ENCODE peak calls at places on chromosomes 3 and 15, in six cellular contexts. J is A549, A is suprapubic skin, P is transverse colon, Q is stomach, M is K562. R is an unnamed sample.

GRCh38 chr3:194738254-194739093 is 52.8 kb downstream of the FAM43A start:
- DNase-seq in P (no peak), Q (no peak), J (no peak), M (no peak), A (no peak), R (no peak)

GRCh38 chr3:143443851-143444331 is 324.3 kb downstream of the CHST2 start:
- DNase-seq in P (peak; percentile 70), M (peak; percentile 19), A (no peak), J (peak; percentile 80), Q (peak; percentile 47), R (peak; percentile 68)

GRCh38 chr3:127420825-127421224 is 133.0 kb upstream of the PRR20G start:
- DNase-seq in M (no peak), J (no peak), P (no peak), Q (no peak), A (peak; percentile 68), R (no peak)

GRCh38 chr3:138351151-138351550 is 2.8 kb downstream of the MRAS start:
- DNase-seq in M (no peak), P (no peak), Q (no peak), A (no peak), J (no peak), R (no peak)

GRCh38 chr15:80990955-80991354 is 1.3 kb upstream of the MESD start:
- DNase-seq in A (no peak), P (no peak), M (no peak), Q (no peak), J (no peak), R (no peak)

GRCh38 chr3:138712086-138712485 is 103.5 kb downstream of the FAIM start:
- DNase-seq in P (no peak), Q (no peak), M (no peak), A (no peak), J (no peak), R (no peak)

GRCh38 chr3:42117175-42118008 is 26.2 kb downstream of the TRAK1 start:
- DNase-seq in A (peak; percentile 67), Q (peak; percentile 68), J (peak; percentile 28), M (no peak), P (peak; percentile 42), R (no peak)

GRCh38 chr3:124107074-124107473 is 115.2 kb upstream of the ROPN1 start:
- DNase-seq in A (no peak), J (no peak), P (no peak), Q (no peak), M (no peak), R (no peak)

GRCh38 chr3:128274837-128275236 is 121.6 kb downstream of the EEFSEC start:
- DNase-seq in P (no peak), A (no peak), Q (no peak), J (no peak), M (no peak), R (no peak)

GRCh38 chr3:156727519-156728205 is 53.3 kb downstream of the TIPARP start:
- DNase-seq in Q (no peak), P (no peak), M (no peak), A (no peak), J (no peak), R (no peak)

DNA sequence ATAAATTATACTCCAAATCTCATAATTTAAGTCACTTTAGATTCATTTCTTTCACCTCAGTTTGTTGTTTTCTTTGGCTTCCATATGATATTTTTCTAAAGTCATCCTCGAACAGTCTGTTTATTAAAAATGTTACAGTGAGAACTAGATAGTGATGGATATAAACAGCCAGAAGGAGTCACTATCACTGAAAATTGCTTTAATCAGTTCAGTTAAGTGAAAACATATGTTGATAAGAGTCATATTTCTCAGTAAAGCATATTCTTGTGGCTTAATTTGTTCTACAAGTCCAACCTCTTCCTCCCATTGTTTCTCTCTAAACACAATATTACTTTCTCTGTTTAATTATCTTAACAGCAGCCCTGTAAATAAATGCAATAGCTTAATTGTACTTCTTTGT is 427.5 kb upstream of the ALCAM start:
- DNase-seq in P (no peak), M (no peak), J (no peak), Q (no peak), A (no peak), R (no peak)
- TF ChIP-seq EP300 in P (no peak), M (no peak), J (no peak), Q (no peak), A (no peak), R (no peak)

GRCh38 chr3:187041362-187042061 is 97.8 kb downstream of the RPL39L start:
- DNase-seq in A (no peak), P (no peak), Q (no peak), M (peak; percentile 27), J (no peak), R (no peak)

GRCh38 chr3:187040637-187041361 is 98.5 kb downstream of the RPL39L start:
- DNase-seq in Q (no peak), J (no peak), M (no peak), A (no peak), P (no peak), R (no peak)

GRCh38 chr3:187036394-187036793 is 102.9 kb downstream of the RPL39L start:
- DNase-seq in A (no peak), P (no peak), J (no peak), M (no peak), Q (no peak), R (no peak)

GRCh38 chr3:187039723-187040414 is 99.4 kb downstream of the RPL39L start:
- DNase-seq in A (no peak), P (peak; percentile 63), Q (no peak), J (no peak), M (no peak), R (no peak)

GRCh38 chr3:187039100-187039722 is 100.1 kb downstream of the RPL39L start:
- DNase-seq in M (no peak), J (no peak), A (no peak), P (no peak), Q (no peak), R (no peak)
- H3K27ac ChIP-seq in M (peak overlapping the region; percentile 22), J (no peak overlapping the region), A (no peak overlapping the region), P (peak overlapping the region; percentile 62), Q (peak overlapping the region; percentile 67), R (no peak overlapping the region)

GRCh38 chr3:50161320-50161719 is 6.2 kb downstream of the SEMA3F start:
- DNase-seq in J (no peak), A (no peak), P (peak; percentile 84), M (no peak), Q (peak; percentile 85), R (no peak)

GRCh38 chr3:50158747-50159146 is 3.6 kb downstream of the SEMA3F start:
- DNase-seq in A (no peak), J (no peak), P (no peak), Q (no peak), M (no peak), R (no peak)

GRCh38 chr3:50157821-50158556 is 2.9 kb downstream of the SEMA3F start:
- DNase-seq in M (peak; percentile 35), J (no peak), A (no peak), Q (no peak), P (no peak), R (no peak)

GRCh38 chr3:50162034-50162883 is 7.1 kb downstream of the SEMA3F start:
- DNase-seq in A (no peak), Q (no peak), P (no peak), M (no peak), J (no peak), R (no peak)

DNA sequence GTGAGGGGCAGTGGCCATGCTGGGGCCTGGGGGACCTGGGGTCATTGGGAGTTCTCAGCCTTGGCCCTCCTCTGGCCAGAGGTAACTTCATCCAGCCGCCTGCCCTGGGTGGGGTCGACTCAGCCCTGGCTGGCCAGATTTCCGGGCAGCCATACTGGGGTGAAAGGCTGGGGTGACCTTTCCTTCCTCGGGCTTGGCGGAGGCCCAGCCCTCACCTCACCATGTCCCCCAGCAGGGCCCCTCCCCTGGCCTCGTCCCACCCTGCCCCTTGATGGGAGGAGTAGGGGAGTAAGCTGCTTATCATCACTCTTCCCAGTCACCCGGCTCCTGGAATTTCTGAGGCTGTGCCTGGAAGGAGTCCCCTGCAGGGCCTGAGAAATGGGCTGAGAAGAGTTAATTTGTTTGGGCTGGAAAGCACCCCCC is 5.4 kb downstream of the SEMA3F start:
- DNase-seq in P (no peak), A (no peak), J (no peak), Q (peak; percentile 47), M (peak; percentile 59), R (no peak)
- TF ChIP-seq EP300 in P (no peak), A (no peak), J (no peak), Q (no peak), M (no peak), R (no peak)

GRCh38 chr15:41568350-41569017 is 9.5 kb downstream of the TYRO3 start:
- DNase-seq in J (no peak), P (no peak), A (no peak), M (peak; percentile 53), Q (peak; percentile 65), R (no peak)

GRCh38 chr15:41566121-41566885 is 7.3 kb downstream of the TYRO3 start:
- DNase-seq in M (peak; percentile 49), J (no peak), Q (no peak), P (no peak), A (no peak), R (no peak)

GRCh38 chr15:41567261-41567660 is 8.2 kb downstream of the TYRO3 start:
- DNase-seq in M (no peak), J (no peak), P (no peak), Q (no peak), A (no peak), R (no peak)

GRCh38 chr15:41565702-41566101 is 6.7 kb downstream of the TYRO3 start:
- DNase-seq in M (peak; percentile 20), A (no peak), Q (no peak), J (no peak), P (no peak), R (no peak)

DNA sequence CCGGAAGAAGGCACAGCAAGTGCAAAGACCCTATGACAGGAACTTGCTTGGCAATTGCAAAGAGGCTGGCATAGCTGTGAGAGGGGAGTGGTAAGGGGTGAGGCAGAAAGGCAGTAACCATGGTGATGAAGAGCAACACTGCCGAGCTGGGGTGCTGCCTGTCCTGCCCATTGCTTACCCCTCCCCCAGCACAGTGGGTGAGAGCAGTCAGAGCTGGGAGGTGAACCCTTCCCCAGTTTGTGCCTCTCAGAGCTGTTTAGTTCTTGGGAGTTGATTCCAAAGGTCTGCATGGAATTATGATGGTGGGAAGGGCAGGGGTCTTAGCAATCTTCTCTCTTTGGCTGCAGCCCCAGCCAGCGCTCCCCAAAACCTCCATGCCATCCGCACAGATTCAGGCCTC is 8.9 kb downstream of the TYRO3 start:
- DNase-seq in Q (no peak), P (no peak), A (no peak), M (peak; percentile 39), J (no peak), R (no peak)
- H3K27ac ChIP-seq in Q (no peak overlapping the region), P (no peak overlapping the region), A (no peak overlapping the region), M (peak overlapping the region; percentile 42), J (no peak overlapping the region), R (peak overlapping the region; percentile 50)

GRCh38 chr3:30467596-30468238 is 138.7 kb upstream of the TGFBR2 start:
- DNase-seq in Q (no peak), J (no peak), P (no peak), M (no peak), A (no peak), R (no peak)

GRCh38 chr3:30472090-30472489 is 134.3 kb upstream of the TGFBR2 start:
- DNase-seq in P (no peak), Q (no peak), M (no peak), A (no peak), J (no peak), R (no peak)

GRCh38 chr3:30469125-30469524 is 137.3 kb upstream of the TGFBR2 start:
- DNase-seq in M (no peak), A (no peak), Q (no peak), J (no peak), P (no peak), R (no peak)

GRCh38 chr3:30471076-30471475 is 135.3 kb upstream of the TGFBR2 start:
- DNase-seq in Q (no peak), P (no peak), J (no peak), A (no peak), M (no peak), R (no peak)

GRCh38 chr3:30470566-30470965 is 135.8 kb upstream of the TGFBR2 start:
- DNase-seq in A (no peak), Q (no peak), J (no peak), M (no peak), P (no peak), R (no peak)
- TF ChIP-seq EP300 in A (no peak), Q (no peak), J (no peak), M (no peak), P (no peak), R (no peak)

R was measured in tibial nerve.